ENCODE peak calls at places on chromosomes 13 and 19, in seven cellular contexts. R is SK-N-SH, W is PC-3, G is A549, V is neural progenitor cell, T is H9, I is PC-9. S is an unnamed sample.

GRCh38 chr19:51005248-51005647 is 3.8 kb upstream of the KLK8 start:
- DNase-seq in R (no peak), W (no peak), G (no peak), V (no peak), T (no peak), I (no peak), S (no peak)

GRCh38 chr13:28865312-28865711 is 45.2 kb downstream of the MTUS2 start:
- DNase-seq in R (no peak), W (no peak), G (no peak), V (no peak), T (no peak), I (no peak), S (no peak)

GRCh38 chr13:23905766-23906165 is 8.5 kb upstream of the C1QTNF9B start:
- DNase-seq in R (no peak), W (no peak), G (no peak), V (no peak), T (no peak), I (no peak), S (peak)

GRCh38 chr13:102700088-102701031 is 5.5 kb upstream of the METTL21C start:
- DNase-seq in R (no peak), W (no peak), G (no peak), V (no peak), T (no peak), I (no peak), S (no peak)

GRCh38 chr13:21458457-21458815 is 667 bp downstream of the ZDHHC20 start:
- DNase-seq in R (peak), W (peak), G (peak), V (peak), T (peak), I (peak), S (no peak)

GRCh38 chr13:40812724-40813445 is 23.5 kb downstream of the SLC25A15 start:
- DNase-seq in R (no peak), W (peak), G (no peak), V (no peak), T (no peak), I (no peak), S (peak)

GRCh38 chr19:31908486-31909255 is 436.7 kb upstream of the ZNF507 start:
- DNase-seq in R (no peak), W (no peak), G (no peak), V (no peak), T (no peak), I (no peak), S (no peak)

GRCh38 chr13:40599722-40600121 is 66.7 kb downstream of the FOXO1 start:
- DNase-seq in R (no peak), W (no peak), G (no peak), V (no peak), T (no peak), I (no peak), S (no peak)

GRCh38 chr19:56748443-56748842 is 76.9 kb upstream of the ZNF835 start:
- DNase-seq in R (peak), W (peak), G (no peak), V (no peak), T (no peak), I (peak), S (peak)

GRCh38 chr19:54137913-54138776 is 583 bp downstream of the CNOT3 start:
- DNase-seq in R (peak), W (no peak), G (no peak), V (peak), T (no peak), I (no peak), S (no peak)

GRCh38 chr13:77800219-77800618 is 102.7 kb downstream of the SLAIN1 start:
- DNase-seq in R (no peak), W (no peak), G (no peak), V (no peak), T (no peak), I (no peak), S (peak)

GRCh38 chr13:78102121-78102677 is 183.6 kb upstream of the EDNRB start:
- DNase-seq in R (no peak), W (peak), G (no peak), V (no peak), T (no peak), I (no peak), S (peak)

DNA sequence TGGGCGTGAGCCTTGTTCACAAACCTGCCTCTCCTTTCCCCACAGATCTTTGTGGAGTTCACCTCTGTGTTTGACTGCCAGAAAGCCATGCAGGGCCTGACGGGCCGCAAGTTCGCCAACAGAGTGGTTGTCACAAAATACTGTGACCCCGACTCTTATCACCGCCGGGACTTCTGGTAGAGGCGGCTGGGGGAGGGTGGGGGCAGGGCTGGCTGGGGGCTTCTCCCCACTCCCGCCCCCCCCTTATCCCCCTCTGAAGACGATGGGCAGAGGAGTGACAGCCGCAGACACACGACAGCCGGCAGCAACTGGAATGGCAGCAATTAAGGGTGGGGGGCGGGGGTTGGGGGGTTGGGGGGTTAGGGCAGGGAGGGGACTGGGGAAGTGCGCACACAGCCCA is 1.1 kb upstream of the EPN1 start:
- DNase-seq in R (no peak), W (no peak), G (no peak), V (no peak), T (no peak), I (no peak), S (no peak)
- H3K4me2 ChIP-seq in R (peak), W (peak), G (peak), V (peak), T (peak), I (no peak), S (no peak)

DNA sequence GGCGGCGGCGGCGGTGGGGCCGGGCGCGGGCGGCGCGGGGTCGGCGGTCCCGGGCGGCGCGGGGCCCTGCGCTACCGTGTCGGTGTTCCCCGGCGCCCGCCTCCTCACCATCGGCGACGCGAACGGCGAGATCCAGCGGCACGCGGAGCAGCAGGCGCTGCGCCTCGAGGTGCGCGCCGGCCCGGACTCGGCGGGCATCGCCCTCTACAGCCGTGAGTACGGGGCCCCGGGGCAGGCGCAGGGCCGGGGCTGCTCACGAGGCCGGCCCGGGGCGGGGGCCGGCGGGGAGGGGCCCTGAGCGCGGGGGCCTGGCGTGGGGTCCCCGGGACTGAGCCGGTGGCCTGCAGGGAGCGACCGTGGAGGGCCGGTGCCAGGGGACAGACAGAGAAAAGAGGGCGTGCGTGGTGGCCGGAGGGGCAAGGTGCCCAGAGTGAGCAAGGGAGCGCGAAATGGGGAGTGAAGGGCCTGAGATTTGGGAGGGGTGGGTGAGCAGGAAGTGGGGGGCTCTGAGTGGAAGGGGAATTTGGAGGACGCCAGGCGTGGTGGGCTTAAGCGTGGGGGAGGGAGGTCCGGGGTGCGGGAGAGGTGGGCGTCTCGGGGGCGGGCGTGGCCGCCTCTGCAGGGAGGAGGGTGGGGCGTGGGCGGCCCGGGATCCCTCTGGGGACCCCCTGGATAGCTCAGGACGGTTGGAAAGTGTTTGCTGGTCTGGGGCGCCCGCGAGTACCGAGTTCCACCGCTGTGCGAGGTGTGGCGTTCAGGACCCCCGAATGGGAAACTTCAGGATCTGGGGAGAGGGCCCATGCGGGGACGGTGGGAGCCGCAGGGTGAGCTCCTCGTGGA is 578 bp downstream of the CARM1 start:
- DNase-seq in R (peak), W (peak), G (no peak), V (peak), T (no peak), I (no peak), S (no peak)
- H3K4me2 ChIP-seq in R (peak), W (peak), G (peak), V (peak), T (peak), I (peak), S (peak)

GRCh38 chr13:106568225-106569003 is 477 bp upstream of the ARGLU1 start:
- DNase-seq in R (no peak), W (no peak), G (peak), V (no peak), T (no peak), I (no peak), S (no peak)
- H3K4me2 ChIP-seq in R (peak), W (peak), G (peak), V (peak), T (peak), I (peak), S (peak)

DNA sequence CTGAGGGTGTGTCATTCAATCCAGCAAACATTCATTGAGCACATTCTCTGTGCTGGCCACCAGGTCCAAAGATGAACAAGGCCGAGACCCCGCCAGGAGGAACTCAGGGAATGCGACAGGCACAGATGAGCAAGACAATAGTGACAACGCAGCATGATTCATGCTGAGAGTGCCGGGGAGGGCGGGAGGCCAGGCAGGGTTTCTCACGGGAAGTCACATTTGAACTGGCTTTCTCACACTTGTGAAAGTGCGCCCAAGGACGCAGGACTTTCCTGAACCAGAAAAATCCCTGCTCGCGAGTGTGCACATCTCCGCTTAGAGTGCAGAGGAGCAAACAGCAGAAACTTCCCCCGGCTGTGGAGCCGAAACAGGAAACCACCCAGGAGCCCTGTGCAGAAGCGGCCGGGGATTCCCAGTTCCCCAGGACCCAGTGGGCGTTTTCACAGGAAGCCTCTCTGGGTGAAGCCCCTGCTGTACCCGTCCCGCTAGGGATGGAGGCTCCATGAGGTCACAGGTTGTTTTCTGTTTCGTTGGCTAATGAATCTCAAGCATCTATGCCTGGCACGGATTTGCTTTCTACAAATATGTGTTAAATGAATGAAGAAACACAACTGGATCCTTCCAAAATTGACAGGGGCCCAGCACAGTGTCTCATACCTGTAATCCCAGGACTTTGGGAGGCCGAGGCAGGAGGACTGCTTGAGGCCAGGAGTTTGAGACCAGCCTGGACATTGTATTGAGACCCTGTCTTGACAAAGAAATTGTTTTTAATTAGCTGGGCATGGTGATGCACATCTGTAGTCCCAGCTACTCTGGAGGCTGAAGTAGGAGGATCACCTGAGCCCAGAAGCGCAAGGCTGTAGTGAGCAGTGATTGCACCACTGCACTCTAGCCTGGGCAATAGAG is 68.4 kb upstream of the TM9SF2 start:
- DNase-seq in R (no peak), W (peak), G (peak), V (peak), T (peak), I (peak), S (peak)
- H3K4me2 ChIP-seq in R (no peak), W (peak), G (peak), V (peak), T (peak), I (peak), S (peak)

DNA sequence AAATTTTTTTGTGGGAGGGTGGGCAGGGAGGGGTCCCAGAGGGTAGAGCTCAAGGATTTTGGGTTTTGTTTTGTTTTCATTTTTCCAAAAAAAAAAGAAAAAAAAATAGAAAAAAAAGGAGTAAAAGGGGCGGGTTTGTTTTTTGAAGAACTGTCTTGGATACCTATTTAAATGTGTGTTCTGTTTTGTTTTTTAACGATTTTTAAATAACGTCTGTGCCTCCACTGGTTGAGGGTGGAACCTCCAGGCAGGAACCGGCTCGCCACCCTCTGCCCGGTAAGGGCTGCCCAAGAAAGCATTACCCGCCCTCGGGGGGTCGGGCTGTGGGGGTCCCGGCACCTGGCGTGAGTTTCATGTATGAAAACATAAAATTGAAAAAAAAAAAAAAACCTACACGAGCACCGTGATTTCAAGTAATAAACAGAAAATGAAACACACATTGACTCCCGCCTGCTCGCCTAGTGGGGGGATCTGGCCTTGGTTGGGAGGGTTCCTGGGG is 10.4 kb downstream of the MIDN start:
- DNase-seq in R (no peak), W (no peak), G (no peak), V (no peak), T (no peak), I (no peak), S (no peak)
- H3K4me2 ChIP-seq in R (peak), W (peak), G (peak), V (peak), T (no peak), I (peak), S (peak)

GRCh38 chr13:35855531-35856019 is 275.6 kb downstream of the DCLK1 start:
- DNase-seq in R (no peak), W (peak), G (peak), V (peak), T (peak), I (peak), S (peak)
- H3K4me2 ChIP-seq in R (no peak), W (peak), G (peak), V (peak), T (peak), I (peak), S (no peak)

GRCh38 chr19:2623743-2624142 is 78.8 kb downstream of the GNG7 start:
- DNase-seq in R (no peak), W (no peak), G (no peak), V (no peak), T (no peak), I (no peak), S (no peak)

GRCh38 chr19:2624537-2625091 is 77.9 kb downstream of the GNG7 start:
- DNase-seq in R (peak), W (no peak), G (peak), V (peak), T (peak), I (no peak), S (no peak)

GRCh38 chr19:2627319-2627829 is 75.1 kb downstream of the GNG7 start:
- DNase-seq in R (no peak), W (peak), G (peak), V (no peak), T (no peak), I (peak), S (peak)

GRCh38 chr19:2627855-2628254 is 74.6 kb downstream of the GNG7 start:
- DNase-seq in R (no peak), W (peak), G (no peak), V (no peak), T (no peak), I (peak), S (peak)

GRCh38 chr19:2625434-2625833 is 77.1 kb downstream of the GNG7 start:
- DNase-seq in R (no peak), W (no peak), G (no peak), V (no peak), T (no peak), I (no peak), S (no peak)
- H3K4me2 ChIP-seq in R (no peak), W (no peak), G (no peak), V (no peak), T (no peak), I (no peak), S (no peak)

GRCh38 chr19:1238373-1239303 is 833 bp upstream of the CBARP start:
- DNase-seq in R (no peak), W (no peak), G (no peak), V (no peak), T (no peak), I (no peak), S (no peak)
- H3K4me2 ChIP-seq in R (peak), W (peak), G (peak), V (peak), T (peak), I (peak), S (no peak)

DNA sequence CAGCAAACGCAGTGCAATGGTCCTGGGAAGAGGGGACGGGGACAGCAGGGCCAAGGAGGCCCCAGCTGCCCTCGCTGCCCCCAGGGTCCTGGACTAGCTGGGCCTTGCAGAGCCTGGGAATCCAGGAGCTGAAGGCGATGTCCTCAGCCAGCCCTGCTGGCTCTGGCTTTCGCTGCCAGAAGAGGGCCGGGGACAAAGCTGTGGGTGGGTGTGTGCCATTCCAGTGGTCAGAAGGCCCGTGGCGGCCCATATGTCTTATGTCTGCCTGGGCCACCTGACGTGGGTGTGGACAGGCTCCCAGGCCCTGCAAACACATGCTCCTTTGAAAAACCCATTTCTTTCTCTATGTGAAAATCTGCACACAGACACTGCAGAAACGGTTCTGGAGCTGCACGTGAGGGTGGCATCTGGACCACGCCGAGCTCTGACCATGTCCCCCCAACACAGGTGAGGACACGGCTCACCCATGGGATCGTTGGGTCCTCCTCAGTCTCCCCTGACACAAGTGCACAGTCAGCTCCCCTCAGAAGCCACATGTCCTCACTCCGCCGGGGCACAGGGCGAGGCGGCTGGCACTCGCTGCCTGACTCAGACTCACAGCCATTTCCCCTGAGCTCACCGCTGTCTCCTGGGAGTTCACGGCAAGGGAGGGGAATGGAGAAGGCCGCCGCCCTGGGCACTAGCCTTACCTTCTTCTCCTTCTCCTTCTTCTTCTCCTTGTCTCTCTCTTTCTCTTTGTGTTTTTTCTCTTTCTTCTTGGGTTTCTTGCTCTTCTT is 16.9 kb downstream of the IZUMO4 start:
- DNase-seq in R (no peak), W (peak), G (no peak), V (no peak), T (no peak), I (no peak), S (peak)
- H3K4me2 ChIP-seq in R (no peak), W (no peak), G (no peak), V (no peak), T (no peak), I (no peak), S (no peak)

DNA sequence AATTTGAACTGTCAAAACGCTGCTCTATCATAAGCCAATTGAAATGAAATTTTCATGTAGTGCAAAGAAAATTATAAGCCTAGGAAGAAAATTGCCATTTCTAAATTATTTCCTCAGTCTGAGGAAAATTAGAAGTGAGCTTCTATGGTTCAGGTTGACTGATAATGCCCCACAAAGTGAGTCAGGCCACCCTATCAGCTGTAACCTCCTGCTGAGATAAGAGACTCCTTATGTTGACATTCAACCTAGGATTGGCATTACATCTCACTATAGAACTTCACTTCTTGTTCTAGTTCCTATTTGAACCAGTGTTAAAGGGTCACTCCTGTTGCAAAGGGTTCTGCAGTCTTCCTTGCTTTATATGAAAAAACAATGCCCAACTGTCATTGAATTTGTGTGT is 32.6 kb upstream of the RFC3 start:
- DNase-seq in R (no peak), W (no peak), G (no peak), V (no peak), T (no peak), I (no peak), S (no peak)
- H3K4me2 ChIP-seq in R (no peak), W (no peak), G (no peak), V (no peak), T (no peak), I (no peak), S (no peak)

S was measured in fibroblast of lung.